ENCODE peak calls at places on chromosomes 13 and 19, in six cellular contexts. One of them, this sample, is unnamed.

GRCh38 chr19:15432018-15432494 is 13.3 kb upstream of the AKAP8L start:
- DNase-seq in nephron progenitor cell: peak
- DNase-seq in progenitor cell of endocrine pancreas: no peak
- DNase-seq in tibial nerve: no peak
- DNase-seq in fibroblast of mammary gland: no peak
- DNase-seq in mesothelial cell of epicardium: no peak
- DNase-seq in this sample: no peak

GRCh38 chr13:97274782-97275252 is 52.7 kb downstream of the MBNL2 start:
- DNase-seq in nephron progenitor cell: no peak
- DNase-seq in mesothelial cell of epicardium: no peak
- DNase-seq in fibroblast of mammary gland: peak
- DNase-seq in progenitor cell of endocrine pancreas: no peak
- DNase-seq in tibial nerve: no peak
- DNase-seq in this sample: no peak

GRCh38 chr19:55600336-55601028 is 394 bp downstream of the ZNF524 start:
- DNase-seq in progenitor cell of endocrine pancreas: peak
- DNase-seq in mesothelial cell of epicardium: no peak
- DNase-seq in nephron progenitor cell: no peak
- DNase-seq in fibroblast of mammary gland: no peak
- DNase-seq in tibial nerve: no peak
- DNase-seq in this sample: no peak

GRCh38 chr13:95921485-95921884 is 131.7 kb downstream of the UGGT2 start:
- DNase-seq in nephron progenitor cell: no peak
- DNase-seq in progenitor cell of endocrine pancreas: no peak
- DNase-seq in fibroblast of mammary gland: peak
- DNase-seq in tibial nerve: no peak
- DNase-seq in mesothelial cell of epicardium: no peak
- DNase-seq in this sample: no peak

GRCh38 chr13:19860884-19861655 is 2.4 kb downstream of the ZMYM5 start:
- DNase-seq in fibroblast of mammary gland: peak
- DNase-seq in tibial nerve: no peak
- DNase-seq in progenitor cell of endocrine pancreas: no peak
- DNase-seq in nephron progenitor cell: no peak
- DNase-seq in mesothelial cell of epicardium: no peak
- DNase-seq in this sample: no peak

GRCh38 chr13:43301341-43301969 is 278.1 kb downstream of the DNAJC15 start:
- DNase-seq in tibial nerve: no peak
- DNase-seq in progenitor cell of endocrine pancreas: no peak
- DNase-seq in fibroblast of mammary gland: peak
- DNase-seq in nephron progenitor cell: no peak
- DNase-seq in mesothelial cell of epicardium: no peak
- DNase-seq in this sample: no peak

GRCh38 chr19:33405491-33406461 is 32.3 kb downstream of the CEBPG start:
- DNase-seq in progenitor cell of endocrine pancreas: no peak
- DNase-seq in nephron progenitor cell: no peak
- DNase-seq in fibroblast of mammary gland: no peak
- DNase-seq in mesothelial cell of epicardium: no peak
- DNase-seq in tibial nerve: no peak
- DNase-seq in this sample: no peak

GRCh38 chr19:441213-441823 is 19.5 kb downstream of the SHC2 start:
- DNase-seq in progenitor cell of endocrine pancreas: no peak
- DNase-seq in nephron progenitor cell: no peak
- DNase-seq in mesothelial cell of epicardium: no peak
- DNase-seq in fibroblast of mammary gland: no peak
- DNase-seq in tibial nerve: no peak
- DNase-seq in this sample: no peak

GRCh38 chr13:34430294-34430693 is 511.8 kb upstream of the NBEA start:
- DNase-seq in mesothelial cell of epicardium: no peak
- DNase-seq in tibial nerve: no peak
- DNase-seq in progenitor cell of endocrine pancreas: no peak
- DNase-seq in fibroblast of mammary gland: peak
- DNase-seq in nephron progenitor cell: no peak
- DNase-seq in this sample: no peak

GRCh38 chr13:50080158-50080855 is 65.1 kb downstream of the KCNRG start:
- DNase-seq in nephron progenitor cell: peak
- DNase-seq in tibial nerve: peak
- DNase-seq in fibroblast of mammary gland: peak
- DNase-seq in mesothelial cell of epicardium: no peak
- DNase-seq in progenitor cell of endocrine pancreas: no peak
- DNase-seq in this sample: peak

GRCh38 chr19:48348039-48348438 is 15.7 kb downstream of the TMEM143 start:
- DNase-seq in mesothelial cell of epicardium: no peak
- DNase-seq in progenitor cell of endocrine pancreas: no peak
- DNase-seq in nephron progenitor cell: no peak
- DNase-seq in tibial nerve: no peak
- DNase-seq in fibroblast of mammary gland: peak
- DNase-seq in this sample: no peak

GRCh38 chr13:45092668-45093067 is 27.6 kb upstream of the GTF2F2 start:
- DNase-seq in fibroblast of mammary gland: peak
- DNase-seq in mesothelial cell of epicardium: no peak
- DNase-seq in tibial nerve: no peak
- DNase-seq in nephron progenitor cell: no peak
- DNase-seq in progenitor cell of endocrine pancreas: no peak
- DNase-seq in this sample: no peak

GRCh38 chr13:79861731-79862130 is 380.8 kb downstream of the NDFIP2 start:
- DNase-seq in tibial nerve: no peak
- DNase-seq in progenitor cell of endocrine pancreas: no peak
- DNase-seq in fibroblast of mammary gland: no peak
- DNase-seq in nephron progenitor cell: no peak
- DNase-seq in mesothelial cell of epicardium: no peak
- DNase-seq in this sample: no peak

GRCh38 chr19:6055013-6055795 is 55.1 kb downstream of the RFX2 start:
- DNase-seq in fibroblast of mammary gland: no peak
- DNase-seq in nephron progenitor cell: no peak
- DNase-seq in tibial nerve: no peak
- DNase-seq in mesothelial cell of epicardium: no peak
- DNase-seq in progenitor cell of endocrine pancreas: no peak
- DNase-seq in this sample: no peak

GRCh38 chr13:105087941-105088340 is 1447.5 kb downstream of the EFNB2 start:
- DNase-seq in progenitor cell of endocrine pancreas: no peak
- DNase-seq in nephron progenitor cell: peak
- DNase-seq in fibroblast of mammary gland: no peak
- DNase-seq in tibial nerve: no peak
- DNase-seq in mesothelial cell of epicardium: no peak
- DNase-seq in this sample: no peak

GRCh38 chr19:12868540-12869112 is 12.6 kb downstream of the DNASE2 start:
- DNase-seq in tibial nerve: no peak
- DNase-seq in mesothelial cell of epicardium: no peak
- DNase-seq in progenitor cell of endocrine pancreas: no peak
- DNase-seq in fibroblast of mammary gland: no peak
- DNase-seq in nephron progenitor cell: no peak
- DNase-seq in this sample: no peak

GRCh38 chr19:6489278-6490061 is 7.9 kb upstream of the DENND1C start:
- DNase-seq in mesothelial cell of epicardium: no peak
- DNase-seq in fibroblast of mammary gland: no peak
- DNase-seq in nephron progenitor cell: no peak
- DNase-seq in tibial nerve: no peak
- DNase-seq in progenitor cell of endocrine pancreas: no peak
- DNase-seq in this sample: no peak

GRCh38 chr13:44814836-44815235 is 174.4 kb downstream of the NUFIP1 start:
- DNase-seq in tibial nerve: no peak
- DNase-seq in progenitor cell of endocrine pancreas: no peak
- DNase-seq in mesothelial cell of epicardium: no peak
- DNase-seq in fibroblast of mammary gland: no peak
- DNase-seq in nephron progenitor cell: no peak
- DNase-seq in this sample: no peak

GRCh38 chr19:38381138-38381537 is 6.7 kb downstream of the GGN start:
- DNase-seq in mesothelial cell of epicardium: no peak
- DNase-seq in progenitor cell of endocrine pancreas: no peak
- DNase-seq in nephron progenitor cell: no peak
- DNase-seq in fibroblast of mammary gland: no peak
- DNase-seq in tibial nerve: no peak
- DNase-seq in this sample: no peak

GRCh38 chr13:48775804-48776203 is 122.1 kb downstream of the CYSLTR2 start:
- DNase-seq in mesothelial cell of epicardium: no peak
- DNase-seq in nephron progenitor cell: no peak
- DNase-seq in fibroblast of mammary gland: peak
- DNase-seq in tibial nerve: no peak
- DNase-seq in progenitor cell of endocrine pancreas: no peak
- DNase-seq in this sample: no peak

GRCh38 chr13:110880627-110881026 is 34.2 kb downstream of the ANKRD10 start:
- DNase-seq in mesothelial cell of epicardium: no peak
- DNase-seq in nephron progenitor cell: no peak
- DNase-seq in progenitor cell of endocrine pancreas: no peak
- DNase-seq in tibial nerve: no peak
- DNase-seq in fibroblast of mammary gland: no peak
- DNase-seq in this sample: no peak

GRCh38 chr13:98755729-98756128 is 3.3 kb upstream of the SLC15A1 start:
- DNase-seq in nephron progenitor cell: no peak
- DNase-seq in tibial nerve: no peak
- DNase-seq in mesothelial cell of epicardium: no peak
- DNase-seq in fibroblast of mammary gland: no peak
- DNase-seq in progenitor cell of endocrine pancreas: no peak
- DNase-seq in this sample: no peak

GRCh38 chr19:52637718-52638585 is at the start of gene ZNF83:
- DNase-seq in mesothelial cell of epicardium: peak
- DNase-seq in progenitor cell of endocrine pancreas: peak
- DNase-seq in nephron progenitor cell: peak
- DNase-seq in tibial nerve: peak
- DNase-seq in fibroblast of mammary gland: peak
- DNase-seq in this sample: peak

GRCh38 chr13:35598790-35599369 is 122.4 kb upstream of the MAB21L1 start:
- DNase-seq in fibroblast of mammary gland: no peak
- DNase-seq in progenitor cell of endocrine pancreas: no peak
- DNase-seq in mesothelial cell of epicardium: no peak
- DNase-seq in nephron progenitor cell: no peak
- DNase-seq in tibial nerve: no peak
- DNase-seq in this sample: no peak

GRCh38 chr13:64480206-64480605 is 2749.9 kb downstream of the PCDH9 start:
- DNase-seq in fibroblast of mammary gland: no peak
- DNase-seq in mesothelial cell of epicardium: no peak
- DNase-seq in progenitor cell of endocrine pancreas: no peak
- DNase-seq in tibial nerve: no peak
- DNase-seq in nephron progenitor cell: no peak
- DNase-seq in this sample: no peak

GRCh38 chr13:110593430-110594130 is 21.8 kb upstream of the NAXD start:
- DNase-seq in progenitor cell of endocrine pancreas: no peak
- DNase-seq in mesothelial cell of epicardium: no peak
- DNase-seq in fibroblast of mammary gland: peak
- DNase-seq in nephron progenitor cell: no peak
- DNase-seq in tibial nerve: peak
- DNase-seq in this sample: no peak

GRCh38 chr13:39245688-39246087 is 207.4 kb downstream of the NHLRC3 start:
- DNase-seq in progenitor cell of endocrine pancreas: no peak
- DNase-seq in nephron progenitor cell: peak
- DNase-seq in mesothelial cell of epicardium: no peak
- DNase-seq in tibial nerve: no peak
- DNase-seq in fibroblast of mammary gland: no peak
- DNase-seq in this sample: no peak

GRCh38 chr13:27130223-27131015 is 41.2 kb downstream of the USP12 start:
- DNase-seq in mesothelial cell of epicardium: no peak
- DNase-seq in fibroblast of mammary gland: peak
- DNase-seq in nephron progenitor cell: no peak
- DNase-seq in progenitor cell of endocrine pancreas: no peak
- DNase-seq in tibial nerve: peak
- DNase-seq in this sample: no peak

GRCh38 chr13:60431108-60431700 is 34.2 kb downstream of the TDRD3 start:
- DNase-seq in mesothelial cell of epicardium: no peak
- DNase-seq in progenitor cell of endocrine pancreas: no peak
- DNase-seq in fibroblast of mammary gland: peak
- DNase-seq in nephron progenitor cell: peak
- DNase-seq in tibial nerve: peak
- DNase-seq in this sample: no peak

GRCh38 chr19:45154064-45154827 is 6.5 kb downstream of the NKPD1 start:
- DNase-seq in fibroblast of mammary gland: peak
- DNase-seq in mesothelial cell of epicardium: no peak
- DNase-seq in progenitor cell of endocrine pancreas: no peak
- DNase-seq in nephron progenitor cell: no peak
- DNase-seq in tibial nerve: no peak
- DNase-seq in this sample: no peak
- TF ChIP-seq CTCF in fibroblast of mammary gland: peak
- TF ChIP-seq CTCF in mesothelial cell of epicardium: no peak
- TF ChIP-seq CTCF in progenitor cell of endocrine pancreas: no peak
- TF ChIP-seq CTCF in nephron progenitor cell: no peak
- TF ChIP-seq CTCF in tibial nerve: no peak
- TF ChIP-seq CTCF in this sample: no peak

GRCh38 chr19:10551698-10552301 is 8.1 kb downstream of the ATG4D start:
- DNase-seq in tibial nerve: no peak
- DNase-seq in fibroblast of mammary gland: peak
- DNase-seq in nephron progenitor cell: no peak
- DNase-seq in mesothelial cell of epicardium: no peak
- DNase-seq in progenitor cell of endocrine pancreas: no peak
- DNase-seq in this sample: no peak
- TF ChIP-seq CTCF in tibial nerve: no peak
- TF ChIP-seq CTCF in fibroblast of mammary gland: peak
- TF ChIP-seq CTCF in nephron progenitor cell: no peak
- TF ChIP-seq CTCF in mesothelial cell of epicardium: no peak
- TF ChIP-seq CTCF in progenitor cell of endocrine pancreas: no peak
- TF ChIP-seq CTCF in this sample: no peak

GRCh38 chr13:101481421-101481820 is 28.9 kb downstream of the ITGBL1 start:
- DNase-seq in fibroblast of mammary gland: no peak
- DNase-seq in nephron progenitor cell: no peak
- DNase-seq in mesothelial cell of epicardium: no peak
- DNase-seq in tibial nerve: no peak
- DNase-seq in progenitor cell of endocrine pancreas: no peak
- DNase-seq in this sample: no peak

GRCh38 chr13:101473458-101473857 is 21.0 kb downstream of the ITGBL1 start:
- DNase-seq in nephron progenitor cell: no peak
- DNase-seq in progenitor cell of endocrine pancreas: no peak
- DNase-seq in fibroblast of mammary gland: peak
- DNase-seq in mesothelial cell of epicardium: no peak
- DNase-seq in tibial nerve: no peak
- DNase-seq in this sample: no peak

GRCh38 chr13:101474419-101474957 is 22.0 kb downstream of the ITGBL1 start:
- DNase-seq in tibial nerve: peak
- DNase-seq in nephron progenitor cell: peak
- DNase-seq in fibroblast of mammary gland: peak
- DNase-seq in mesothelial cell of epicardium: no peak
- DNase-seq in progenitor cell of endocrine pancreas: no peak
- DNase-seq in this sample: peak

DNA sequence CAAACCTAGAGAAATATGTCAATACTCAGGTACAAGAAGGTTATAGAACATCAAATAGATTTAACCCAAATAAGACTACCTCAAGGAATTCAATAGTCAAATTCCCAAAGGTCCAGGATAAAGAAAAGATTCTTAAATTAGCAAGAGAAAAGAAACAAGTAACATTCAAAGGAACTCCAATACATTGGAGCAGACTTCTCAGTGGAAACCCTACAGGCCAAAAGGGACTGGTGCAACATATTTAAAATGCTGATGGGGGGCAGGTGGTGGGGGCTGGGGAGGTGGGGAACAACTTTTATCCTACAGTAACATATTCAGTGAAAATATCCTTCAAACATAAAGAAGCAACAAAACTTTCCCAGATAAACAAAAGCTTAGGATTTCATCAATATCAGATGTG is 23.1 kb downstream of the ITGBL1 start:
- DNase-seq in mesothelial cell of epicardium: no peak
- DNase-seq in tibial nerve: no peak
- DNase-seq in fibroblast of mammary gland: no peak
- DNase-seq in progenitor cell of endocrine pancreas: no peak
- DNase-seq in nephron progenitor cell: no peak
- DNase-seq in this sample: no peak
- TF ChIP-seq CTCF in mesothelial cell of epicardium: no peak
- TF ChIP-seq CTCF in tibial nerve: no peak
- TF ChIP-seq CTCF in fibroblast of mammary gland: no peak
- TF ChIP-seq CTCF in progenitor cell of endocrine pancreas: peak
- TF ChIP-seq CTCF in nephron progenitor cell: no peak
- TF ChIP-seq CTCF in this sample: no peak

GRCh38 chr13:74487091-74487722 is 353.0 kb upstream of the KLF12 start:
- DNase-seq in fibroblast of mammary gland: no peak
- DNase-seq in mesothelial cell of epicardium: no peak
- DNase-seq in tibial nerve: no peak
- DNase-seq in progenitor cell of endocrine pancreas: no peak
- DNase-seq in nephron progenitor cell: no peak
- DNase-seq in this sample: no peak

GRCh38 chr13:74485757-74486156 is 351.6 kb upstream of the KLF12 start:
- DNase-seq in nephron progenitor cell: no peak
- DNase-seq in fibroblast of mammary gland: no peak
- DNase-seq in progenitor cell of endocrine pancreas: no peak
- DNase-seq in mesothelial cell of epicardium: no peak
- DNase-seq in tibial nerve: no peak
- DNase-seq in this sample: no peak
- TF ChIP-seq CTCF in nephron progenitor cell: no peak
- TF ChIP-seq CTCF in fibroblast of mammary gland: no peak
- TF ChIP-seq CTCF in progenitor cell of endocrine pancreas: no peak
- TF ChIP-seq CTCF in mesothelial cell of epicardium: no peak
- TF ChIP-seq CTCF in tibial nerve: no peak
- TF ChIP-seq CTCF in this sample: no peak

This sample was measured in neural crest cell.